ENCODE peak calls at places on chromosomes 12 and 14, in seven cellular contexts. F is NCI-H1105 treated with DMSO at 0.1 percent for 48 hours; J is GM04504; X is GM10248; N is activated T-helper 1 cell treated with anti-CD3 and anti-CD28 coated beads, Interleukin-2, amount 50 U/mL, for 16 hours; L is AG04449; M is amygdala. B is an unnamed sample.

GRCh38 chr12:71139153-71139735 is 18.6 kb downstream of the TSPAN8 start:
- DNase-seq in F (no peak), J (no peak), X (no peak), N (no peak), L (no peak), M (no peak), B (no peak)

GRCh38 chr12:57469334-57470164 is 10.0 kb downstream of the GLI1 start:
- DNase-seq in F (no peak), J (no peak), X (no peak), N (no peak), L (no peak), M (no peak), B (no peak)

GRCh38 chr12:112236386-112236785 is 111.0 kb downstream of the TRAFD1 start:
- DNase-seq in F (no peak), J (peak), X (no peak), N (no peak), L (no peak), M (no peak), B (no peak)

GRCh38 chr12:107064243-107064642 is 29.1 kb downstream of the CRY1 start:
- DNase-seq in F (no peak), J (no peak), X (no peak), N (no peak), L (no peak), M (no peak), B (no peak)

GRCh38 chr14:52801014-52801708 is 9.8 kb upstream of the GNPNAT1 start:
- DNase-seq in F (no peak), J (peak), X (no peak), N (no peak), L (peak), M (no peak), B (no peak)

GRCh38 chr12:113040722-113041168 is 15.8 kb upstream of the DTX1 start:
- DNase-seq in F (no peak), J (peak), X (no peak), N (no peak), L (no peak), M (no peak), B (no peak)

GRCh38 chr12:5078423-5078822 is 34.7 kb downstream of the KCNA5 start:
- DNase-seq in F (peak), J (no peak), X (no peak), N (no peak), L (no peak), M (no peak), B (no peak)

GRCh38 chr14:34013714-34014055 is 62.8 kb upstream of the EGLN3 start:
- DNase-seq in F (no peak), J (no peak), X (peak), N (no peak), L (no peak), M (no peak), B (no peak)

GRCh38 chr12:30997685-30998440 is 71.3 kb downstream of the TSPAN11 start:
- DNase-seq in F (no peak), J (no peak), X (no peak), N (no peak), L (no peak), M (no peak), B (no peak)

GRCh38 chr12:15788266-15789214 is 648 bp downstream of the EPS8 start:
- DNase-seq in F (peak), J (no peak), X (peak), N (peak), L (no peak), M (no peak), B (no peak)

GRCh38 chr14:104687601-104688504 is 1.6 kb upstream of the INF2 start:
- DNase-seq in F (peak), J (no peak), X (no peak), N (no peak), L (no peak), M (no peak), B (no peak)

GRCh38 chr14:78327426-78328210 is 157.4 kb downstream of the NRXN3 start:
- DNase-seq in F (no peak), J (no peak), X (no peak), N (no peak), L (no peak), M (no peak), B (no peak)

GRCh38 chr14:106874365-106874764 is 1348.0 kb downstream of the TMEM121 start:
- DNase-seq in F (no peak), J (no peak), X (no peak), N (no peak), L (no peak), M (no peak), B (no peak)

GRCh38 chr14:34078117-34078743 is 127.4 kb upstream of the EGLN3 start:
- DNase-seq in F (no peak), J (no peak), X (no peak), N (no peak), L (no peak), M (no peak), B (no peak)

GRCh38 chr14:23041729-23042128 is 283 bp upstream of the PSMB11 start:
- DNase-seq in F (no peak), J (no peak), X (no peak), N (no peak), L (no peak), M (no peak), B (no peak)

B was measured in stimulated activated CD8-positive, alpha-beta memory T cell treated with anti-CD3 and anti-CD28 coated beads, Interleukin-15, amount 100 ng/mL, for 4 hours.